ENCODE peak calls at places on chromosomes 5 and 9, in six cellular contexts. One of them, this sample, is unnamed.

GRCh38 chr9:85716031-85716877 is 25.5 kb downstream of the AGTPBP1 start:
- ATAC-seq in A549: peak
- ATAC-seq in K562: peak
- ATAC-seq in upper lobe of left lung: peak
- ATAC-seq in HepG2: no peak
- ATAC-seq in GM12878: peak
- ATAC-seq in this sample: no peak

GRCh38 chr9:126531035-126531571 is 82.6 kb upstream of the LMX1B start:
- ATAC-seq in A549: no peak
- ATAC-seq in K562: no peak
- ATAC-seq in HepG2: no peak
- ATAC-seq in upper lobe of left lung: no peak
- ATAC-seq in GM12878: no peak
- ATAC-seq in this sample: no peak

GRCh38 chr5:6462671-6463070 is 14.0 kb downstream of the UBE2QL1 start:
- ATAC-seq in upper lobe of left lung: no peak
- ATAC-seq in K562: no peak
- ATAC-seq in HepG2: no peak
- ATAC-seq in A549: no peak
- ATAC-seq in GM12878: no peak
- ATAC-seq in this sample: no peak

GRCh38 chr5:174567506-174568141 is 156.8 kb upstream of the MSX2 start:
- ATAC-seq in HepG2: no peak
- ATAC-seq in upper lobe of left lung: no peak
- ATAC-seq in K562: no peak
- ATAC-seq in GM12878: no peak
- ATAC-seq in A549: no peak
- ATAC-seq in this sample: no peak

GRCh38 chr5:67886761-67887160 is 328.8 kb upstream of the PIK3R1 start:
- ATAC-seq in upper lobe of left lung: no peak
- ATAC-seq in GM12878: no peak
- ATAC-seq in K562: no peak
- ATAC-seq in A549: no peak
- ATAC-seq in HepG2: no peak
- ATAC-seq in this sample: no peak

GRCh38 chr9:39108145-39108544 is 179.8 kb downstream of the CNTNAP3 start:
- ATAC-seq in A549: no peak
- ATAC-seq in upper lobe of left lung: no peak
- ATAC-seq in HepG2: no peak
- ATAC-seq in GM12878: no peak
- ATAC-seq in K562: no peak
- ATAC-seq in this sample: no peak

GRCh38 chr5:151002681-151003502 is 17.5 kb upstream of the GPX3 start:
- ATAC-seq in GM12878: no peak
- ATAC-seq in A549: no peak
- ATAC-seq in HepG2: no peak
- ATAC-seq in K562: no peak
- ATAC-seq in upper lobe of left lung: no peak
- ATAC-seq in this sample: no peak

GRCh38 chr5:162372265-162372664 is 304.7 kb downstream of the GABRG2 start:
- ATAC-seq in A549: no peak
- ATAC-seq in GM12878: no peak
- ATAC-seq in HepG2: no peak
- ATAC-seq in K562: no peak
- ATAC-seq in upper lobe of left lung: no peak
- ATAC-seq in this sample: no peak

GRCh38 chr5:167945542-167946384 is 345.7 kb upstream of the WWC1 start:
- ATAC-seq in upper lobe of left lung: no peak
- ATAC-seq in GM12878: no peak
- ATAC-seq in K562: no peak
- ATAC-seq in HepG2: no peak
- ATAC-seq in A549: peak
- ATAC-seq in this sample: no peak

GRCh38 chr5:42517164-42517563 is 93.9 kb downstream of the GHR start:
- ATAC-seq in K562: no peak
- ATAC-seq in A549: no peak
- ATAC-seq in GM12878: no peak
- ATAC-seq in HepG2: peak
- ATAC-seq in upper lobe of left lung: no peak
- ATAC-seq in this sample: no peak

GRCh38 chr5:10676224-10676623 is 84.8 kb downstream of the DAP start:
- ATAC-seq in upper lobe of left lung: no peak
- ATAC-seq in GM12878: no peak
- ATAC-seq in K562: peak
- ATAC-seq in A549: no peak
- ATAC-seq in HepG2: peak
- ATAC-seq in this sample: no peak

GRCh38 chr5:147445093-147445492 is 64.8 kb downstream of the DPYSL3 start:
- ATAC-seq in GM12878: no peak
- ATAC-seq in HepG2: no peak
- ATAC-seq in upper lobe of left lung: no peak
- ATAC-seq in K562: no peak
- ATAC-seq in A549: no peak
- ATAC-seq in this sample: no peak

GRCh38 chr9:38621434-38622082 is 1.2 kb upstream of the ANKRD18A start:
- ATAC-seq in K562: no peak
- ATAC-seq in upper lobe of left lung: peak
- ATAC-seq in HepG2: peak
- ATAC-seq in A549: peak
- ATAC-seq in GM12878: peak
- ATAC-seq in this sample: peak

GRCh38 chr9:6014668-6015270 is 655 bp downstream of the RANBP6 start:
- ATAC-seq in K562: peak
- ATAC-seq in A549: peak
- ATAC-seq in GM12878: no peak
- ATAC-seq in upper lobe of left lung: no peak
- ATAC-seq in HepG2: no peak
- ATAC-seq in this sample: no peak

DNA sequence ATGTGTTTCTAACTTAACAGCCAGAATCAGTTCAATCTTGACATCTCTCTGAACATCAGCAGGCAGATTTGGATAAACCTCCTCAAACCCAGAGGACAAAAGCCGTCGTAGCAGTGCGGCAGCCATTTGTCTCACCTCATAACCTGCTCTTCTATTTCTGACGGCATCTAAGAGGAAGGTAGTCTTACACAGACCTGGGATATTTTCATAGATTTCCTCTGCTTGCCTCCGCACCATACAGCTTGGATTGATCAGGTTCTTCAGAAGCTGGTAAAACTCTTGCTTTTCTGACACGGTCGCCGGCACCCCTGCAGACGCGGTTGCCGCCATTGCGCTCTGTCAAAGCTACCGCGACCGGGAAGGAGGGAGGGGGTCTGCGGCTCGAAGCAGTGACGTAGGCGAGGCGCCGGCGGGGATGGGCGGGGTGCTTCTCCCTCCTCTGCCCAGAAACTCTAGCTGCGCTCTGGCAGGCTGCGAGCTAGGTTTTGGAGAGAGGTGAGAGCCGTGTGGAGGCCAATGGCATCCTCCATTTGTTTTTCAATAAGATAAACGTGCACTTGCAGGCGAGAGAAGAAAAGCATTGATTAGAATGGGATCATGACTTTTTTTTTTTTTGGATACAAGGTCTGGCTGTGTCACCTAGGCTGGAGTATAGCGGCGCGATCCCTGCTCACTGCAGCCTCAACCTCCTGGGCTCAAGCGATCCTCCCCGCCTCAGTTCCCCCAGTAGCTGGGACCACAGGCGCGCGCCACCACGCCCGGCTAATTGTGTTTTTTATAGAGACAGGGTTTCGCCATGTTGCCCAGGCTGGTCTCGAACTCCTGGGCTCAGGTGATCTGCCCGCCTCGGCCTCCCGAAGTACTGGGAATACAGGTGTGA is at the start of gene RANBP6:
- ATAC-seq in upper lobe of left lung: peak
- ATAC-seq in HepG2: peak
- ATAC-seq in A549: peak
- ATAC-seq in K562: peak
- ATAC-seq in GM12878: peak
- ATAC-seq in this sample: peak
- TF ChIP-seq EP300 in upper lobe of left lung: no peak
- TF ChIP-seq EP300 in HepG2: peak
- TF ChIP-seq EP300 in A549: no peak
- TF ChIP-seq EP300 in K562: no peak
- TF ChIP-seq EP300 in GM12878: no peak
- TF ChIP-seq EP300 in this sample: no peak

GRCh38 chr5:39151731-39152130 is 67.6 kb downstream of the FYB1 start:
- ATAC-seq in upper lobe of left lung: no peak
- ATAC-seq in A549: no peak
- ATAC-seq in K562: no peak
- ATAC-seq in GM12878: no peak
- ATAC-seq in HepG2: no peak
- ATAC-seq in this sample: no peak
- H3K27ac ChIP-seq in upper lobe of left lung: no peak
- H3K27ac ChIP-seq in A549: peak
- H3K27ac ChIP-seq in K562: no peak
- H3K27ac ChIP-seq in GM12878: no peak
- H3K27ac ChIP-seq in HepG2: no peak
- H3K27ac ChIP-seq in this sample: no peak

GRCh38 chr5:53480474-53481353 is at the start of gene FST:
- ATAC-seq in upper lobe of left lung: no peak
- ATAC-seq in A549: peak
- ATAC-seq in K562: peak
- ATAC-seq in GM12878: peak
- ATAC-seq in HepG2: peak
- ATAC-seq in this sample: no peak
- TF ChIP-seq POLR2A in upper lobe of left lung: no peak
- TF ChIP-seq POLR2A in A549: no peak
- TF ChIP-seq POLR2A in K562: no peak
- TF ChIP-seq POLR2A in GM12878: no peak
- TF ChIP-seq POLR2A in HepG2: no peak
- TF ChIP-seq POLR2A in this sample: no peak

GRCh38 chr9:127981559-127982121 is 851 bp upstream of the EEIG1 start:
- ATAC-seq in A549: no peak
- ATAC-seq in upper lobe of left lung: no peak
- ATAC-seq in HepG2: no peak
- ATAC-seq in GM12878: no peak
- ATAC-seq in K562: no peak
- ATAC-seq in this sample: no peak
- TF ChIP-seq EP300 in A549: no peak
- TF ChIP-seq EP300 in upper lobe of left lung: no peak
- TF ChIP-seq EP300 in HepG2: no peak
- TF ChIP-seq EP300 in GM12878: no peak
- TF ChIP-seq EP300 in K562: no peak
- TF ChIP-seq EP300 in this sample: no peak

DNA sequence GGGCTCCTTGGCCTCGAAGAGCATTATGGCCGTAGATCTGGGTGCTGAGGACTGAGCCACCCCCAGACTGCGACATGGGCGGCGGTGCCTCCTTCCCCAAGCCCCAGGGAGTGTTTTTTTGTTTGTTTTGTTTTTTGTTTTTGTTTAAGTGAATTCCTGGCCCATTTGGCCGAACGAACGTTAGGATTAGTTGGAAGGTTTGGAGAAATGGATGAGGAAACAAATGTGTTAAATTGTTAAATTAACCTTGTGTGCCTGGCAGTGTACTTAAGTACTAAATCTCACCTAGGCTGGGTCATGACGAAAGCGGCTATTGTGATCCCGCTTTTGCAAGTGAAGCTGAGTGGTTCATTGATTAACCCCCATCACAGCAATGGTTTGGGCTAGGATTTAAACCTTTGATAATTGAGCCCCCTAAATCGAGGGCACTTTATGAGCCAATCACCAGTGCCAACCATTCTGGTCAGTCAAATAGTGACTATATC is 22.9 kb downstream of the HNRNPK start:
- ATAC-seq in GM12878: no peak
- ATAC-seq in HepG2: no peak
- ATAC-seq in A549: no peak
- ATAC-seq in upper lobe of left lung: no peak
- ATAC-seq in K562: no peak
- ATAC-seq in this sample: no peak
- H3K27ac ChIP-seq in GM12878: no peak
- H3K27ac ChIP-seq in HepG2: peak
- H3K27ac ChIP-seq in A549: peak
- H3K27ac ChIP-seq in upper lobe of left lung: peak
- H3K27ac ChIP-seq in K562: peak
- H3K27ac ChIP-seq in this sample: peak

GRCh38 chr5:132749506-132749905 is 2.3 kb downstream of the CCNI2 start:
- ATAC-seq in HepG2: no peak
- ATAC-seq in K562: no peak
- ATAC-seq in A549: no peak
- ATAC-seq in GM12878: no peak
- ATAC-seq in upper lobe of left lung: no peak
- ATAC-seq in this sample: no peak

GRCh38 chr5:132746592-132747063 is 598 bp upstream of the CCNI2 start:
- ATAC-seq in GM12878: no peak
- ATAC-seq in upper lobe of left lung: no peak
- ATAC-seq in A549: peak
- ATAC-seq in HepG2: no peak
- ATAC-seq in K562: no peak
- ATAC-seq in this sample: no peak

GRCh38 chr5:132747693-132748440 is 641 bp downstream of the CCNI2 start:
- ATAC-seq in A549: no peak
- ATAC-seq in upper lobe of left lung: no peak
- ATAC-seq in GM12878: peak
- ATAC-seq in HepG2: no peak
- ATAC-seq in K562: no peak
- ATAC-seq in this sample: no peak

GRCh38 chr5:132748522-132749000 is 1.3 kb downstream of the CCNI2 start:
- ATAC-seq in HepG2: peak
- ATAC-seq in GM12878: no peak
- ATAC-seq in A549: no peak
- ATAC-seq in upper lobe of left lung: no peak
- ATAC-seq in K562: no peak
- ATAC-seq in this sample: no peak

DNA sequence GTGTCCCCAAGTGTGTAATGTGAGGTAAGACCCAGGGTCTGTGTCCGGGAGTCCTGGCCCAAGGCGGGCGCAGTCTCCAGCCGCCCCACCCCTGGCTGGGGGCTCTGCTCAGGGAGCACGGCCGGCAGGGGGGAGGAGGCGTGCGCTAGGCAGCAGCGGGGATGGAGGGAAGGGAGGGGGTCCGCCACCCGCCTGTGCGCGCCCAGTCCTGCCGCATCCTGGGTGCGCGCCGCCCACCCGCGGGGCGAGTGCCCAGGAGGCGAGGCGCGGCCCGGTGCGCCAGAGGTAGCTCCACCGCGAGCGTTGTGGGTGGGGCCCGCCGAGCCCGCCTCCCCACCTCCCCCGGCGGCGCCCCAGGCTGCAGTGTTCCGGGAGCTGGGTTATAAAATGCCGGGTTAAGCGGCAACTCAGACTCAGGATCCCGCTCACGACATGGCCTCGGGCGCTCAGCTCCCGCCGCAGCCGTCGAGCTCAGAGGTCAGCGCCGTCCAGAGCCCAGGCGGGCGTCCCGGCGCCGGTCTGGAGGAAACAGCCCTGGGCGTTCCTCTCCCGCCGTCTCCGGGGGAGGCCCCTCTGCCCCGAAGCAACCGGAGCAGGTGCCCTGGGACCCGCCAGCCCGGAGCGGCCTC is at the start of gene CCNI2:
- ATAC-seq in K562: no peak
- ATAC-seq in A549: peak
- ATAC-seq in upper lobe of left lung: peak
- ATAC-seq in GM12878: peak
- ATAC-seq in HepG2: no peak
- ATAC-seq in this sample: peak
- TF ChIP-seq POLR2A in K562: no peak
- TF ChIP-seq POLR2A in A549: no peak
- TF ChIP-seq POLR2A in upper lobe of left lung: no peak
- TF ChIP-seq POLR2A in GM12878: peak
- TF ChIP-seq POLR2A in HepG2: no peak
- TF ChIP-seq POLR2A in this sample: no peak